ENCODE peak calls at places on chromosomes 11 and 22, in four cellular contexts. One of them, this sample, is unnamed.

GRCh38 chr11:83033972-83034672 is 37.6 kb downstream of the RAB30 start:
- DNase-seq in HuH-7.5: no peak
- DNase-seq in cardiac muscle cell: peak
- DNase-seq in pancreas: peak
- DNase-seq in this sample: no peak

GRCh38 chr11:36688132-36688531 is 90.1 kb upstream of the RAG2 start:
- DNase-seq in HuH-7.5: no peak
- DNase-seq in cardiac muscle cell: no peak
- DNase-seq in pancreas: no peak
- DNase-seq in this sample: no peak

GRCh38 chr11:2088746-2089535 is 50.2 kb downstream of the IGF2 start:
- DNase-seq in HuH-7.5: peak
- DNase-seq in cardiac muscle cell: no peak
- DNase-seq in pancreas: no peak
- DNase-seq in this sample: no peak

GRCh38 chr22:49555526-49555925 is 272.1 kb downstream of the BRD1 start:
- DNase-seq in HuH-7.5: no peak
- DNase-seq in cardiac muscle cell: no peak
- DNase-seq in pancreas: no peak
- DNase-seq in this sample: no peak

GRCh38 chr11:1574256-1575242 is 2.5 kb upstream of the DUSP8 start:
- DNase-seq in HuH-7.5: no peak
- DNase-seq in cardiac muscle cell: peak
- DNase-seq in pancreas: peak
- DNase-seq in this sample: peak

GRCh38 chr11:63858628-63859550 is 20.0 kb downstream of the MARK2 start:
- DNase-seq in HuH-7.5: no peak
- DNase-seq in cardiac muscle cell: peak
- DNase-seq in pancreas: no peak
- DNase-seq in this sample: no peak

GRCh38 chr22:49825944-49826602 is 1.6 kb downstream of the BRD1 start:
- DNase-seq in HuH-7.5: no peak
- DNase-seq in cardiac muscle cell: peak
- DNase-seq in pancreas: no peak
- DNase-seq in this sample: peak

GRCh38 chr11:78798567-78799170 is 224.0 kb upstream of the NARS2 start:
- DNase-seq in HuH-7.5: peak
- DNase-seq in cardiac muscle cell: peak
- DNase-seq in pancreas: peak
- DNase-seq in this sample: no peak

GRCh38 chr11:46290598-46291309 is 13.3 kb downstream of the CREB3L1 start:
- DNase-seq in HuH-7.5: no peak
- DNase-seq in cardiac muscle cell: peak
- DNase-seq in pancreas: peak
- DNase-seq in this sample: no peak

GRCh38 chr11:105618343-105618955 is 8.6 kb downstream of the GRIA4 start:
- DNase-seq in HuH-7.5: no peak
- DNase-seq in cardiac muscle cell: no peak
- DNase-seq in pancreas: no peak
- DNase-seq in this sample: no peak

GRCh38 chr11:122743949-122744876 is 88.7 kb downstream of the UBASH3B start:
- DNase-seq in HuH-7.5: no peak
- DNase-seq in cardiac muscle cell: no peak
- DNase-seq in pancreas: no peak
- DNase-seq in this sample: peak

GRCh38 chr22:31530816-31531180 is 34.5 kb downstream of the SFI1 start:
- DNase-seq in HuH-7.5: no peak
- DNase-seq in cardiac muscle cell: peak
- DNase-seq in pancreas: no peak
- DNase-seq in this sample: no peak

GRCh38 chr11:133163463-133164419 is 368.6 kb downstream of the OPCML start:
- DNase-seq in HuH-7.5: no peak
- DNase-seq in cardiac muscle cell: peak
- DNase-seq in pancreas: peak
- DNase-seq in this sample: no peak

GRCh38 chr11:22922672-22923071 is 62.4 kb upstream of the CCDC179 start:
- DNase-seq in HuH-7.5: no peak
- DNase-seq in cardiac muscle cell: no peak
- DNase-seq in pancreas: no peak
- DNase-seq in this sample: no peak

GRCh38 chr22:43100223-43100622 is 10.3 kb upstream of the BIK start:
- DNase-seq in HuH-7.5: no peak
- DNase-seq in cardiac muscle cell: no peak
- DNase-seq in pancreas: no peak
- DNase-seq in this sample: no peak

GRCh38 chr11:72040497-72041363 is 39.6 kb downstream of the NUMA1 start:
- DNase-seq in HuH-7.5: peak
- DNase-seq in cardiac muscle cell: peak
- DNase-seq in pancreas: peak
- DNase-seq in this sample: peak

GRCh38 chr11:126053340-126054286 is 9.1 kb downstream of the CDON start:
- DNase-seq in HuH-7.5: no peak
- DNase-seq in cardiac muscle cell: no peak
- DNase-seq in pancreas: no peak
- DNase-seq in this sample: no peak

GRCh38 chr22:27220349-27220748 is 563.0 kb downstream of the MIAT start:
- DNase-seq in HuH-7.5: no peak
- DNase-seq in cardiac muscle cell: peak
- DNase-seq in pancreas: no peak
- DNase-seq in this sample: no peak

GRCh38 chr11:60078021-60078420 is 10.4 kb upstream of the MS4A2 start:
- DNase-seq in HuH-7.5: no peak
- DNase-seq in cardiac muscle cell: no peak
- DNase-seq in pancreas: no peak
- DNase-seq in this sample: no peak

GRCh38 chr22:50506611-50507420 is 686 bp downstream of the LMF2 start:
- DNase-seq in HuH-7.5: peak
- DNase-seq in cardiac muscle cell: no peak
- DNase-seq in pancreas: peak
- DNase-seq in this sample: no peak

GRCh38 chr22:36086170-36086490 is 57.5 kb upstream of the RBFOX2 start:
- DNase-seq in HuH-7.5: no peak
- DNase-seq in cardiac muscle cell: no peak
- DNase-seq in pancreas: no peak
- DNase-seq in this sample: no peak

GRCh38 chr11:65588199-65589054 is 7.2 kb downstream of the KCNK7 start:
- DNase-seq in HuH-7.5: peak
- DNase-seq in cardiac muscle cell: peak
- DNase-seq in pancreas: peak
- DNase-seq in this sample: peak

GRCh38 chr11:134126197-134126822 is 57.4 kb downstream of the JAM3 start:
- DNase-seq in HuH-7.5: no peak
- DNase-seq in cardiac muscle cell: peak
- DNase-seq in pancreas: no peak
- DNase-seq in this sample: no peak

GRCh38 chr11:114187173-114187572 is 109.0 kb upstream of the NNMT start:
- DNase-seq in HuH-7.5: no peak
- DNase-seq in cardiac muscle cell: no peak
- DNase-seq in pancreas: no peak
- DNase-seq in this sample: no peak

GRCh38 chr22:49966716-49967332 is 6.3 kb downstream of the PIM3 start:
- DNase-seq in HuH-7.5: no peak
- DNase-seq in cardiac muscle cell: peak
- DNase-seq in pancreas: no peak
- DNase-seq in this sample: no peak

GRCh38 chr11:8111636-8112035 is 30.6 kb downstream of the TUB start:
- DNase-seq in HuH-7.5: no peak
- DNase-seq in cardiac muscle cell: no peak
- DNase-seq in pancreas: no peak
- DNase-seq in this sample: no peak

GRCh38 chr11:369336-370018 is at the start of gene B4GALNT4:
- DNase-seq in HuH-7.5: peak
- DNase-seq in cardiac muscle cell: peak
- DNase-seq in pancreas: no peak
- DNase-seq in this sample: peak